ENCODE peak calls at places on chromosomes 2 and 18, in four cellular contexts. One of them, this sample, is unnamed.

GRCh38 chr2:54122939-54123338 is 7.5 kb downstream of the ACYP2 start:
- DNase-seq in AG04450: peak
- DNase-seq in B cell: no peak
- DNase-seq in body of pancreas: no peak
- DNase-seq in this sample: no peak

GRCh38 chr2:240995041-240995960 is 3.1 kb upstream of the SNED1 start:
- DNase-seq in AG04450: no peak
- DNase-seq in B cell: peak
- DNase-seq in body of pancreas: no peak
- DNase-seq in this sample: no peak

GRCh38 chr2:209958016-209958415 is 44.4 kb upstream of the RPE start:
- DNase-seq in AG04450: no peak
- DNase-seq in B cell: no peak
- DNase-seq in body of pancreas: no peak
- DNase-seq in this sample: no peak

GRCh38 chr2:127661949-127662510 is 13.3 kb downstream of the LIMS2 start:
- DNase-seq in AG04450: no peak
- DNase-seq in B cell: no peak
- DNase-seq in body of pancreas: no peak
- DNase-seq in this sample: no peak

GRCh38 chr2:179936654-179937053 is 70.4 kb downstream of the CWC22 start:
- DNase-seq in AG04450: no peak
- DNase-seq in B cell: no peak
- DNase-seq in body of pancreas: no peak
- DNase-seq in this sample: no peak

GRCh38 chr18:9827856-9828793 is 57.6 kb upstream of the TXNDC2 start:
- DNase-seq in AG04450: peak
- DNase-seq in B cell: no peak
- DNase-seq in body of pancreas: no peak
- DNase-seq in this sample: peak

GRCh38 chr2:238690673-238690965 is 157.3 kb upstream of the TWIST2 start:
- DNase-seq in AG04450: no peak
- DNase-seq in B cell: no peak
- DNase-seq in body of pancreas: no peak
- DNase-seq in this sample: no peak

GRCh38 chr2:100208375-100208774 is 66.0 kb upstream of the AFF3 start:
- DNase-seq in AG04450: no peak
- DNase-seq in B cell: no peak
- DNase-seq in body of pancreas: no peak
- DNase-seq in this sample: no peak

GRCh38 chr2:238396663-238397062 is 30.1 kb upstream of the ASB1 start:
- DNase-seq in AG04450: no peak
- DNase-seq in B cell: no peak
- DNase-seq in body of pancreas: no peak
- DNase-seq in this sample: no peak

GRCh38 chr2:119369845-119370244 is 3.1 kb downstream of the DBI start:
- DNase-seq in AG04450: no peak
- DNase-seq in B cell: no peak
- DNase-seq in body of pancreas: no peak
- DNase-seq in this sample: no peak

GRCh38 chr18:57087985-57088384 is 58.9 kb upstream of the BOD1L2 start:
- DNase-seq in AG04450: no peak
- DNase-seq in B cell: no peak
- DNase-seq in body of pancreas: no peak
- DNase-seq in this sample: no peak

GRCh38 chr18:4758980-4759379 is 303.9 kb upstream of the DLGAP1 start:
- DNase-seq in AG04450: no peak
- DNase-seq in B cell: no peak
- DNase-seq in body of pancreas: no peak
- DNase-seq in this sample: no peak

GRCh38 chr2:85702172-85702571 is 8.0 kb downstream of the GNLY start:
- DNase-seq in AG04450: no peak
- DNase-seq in B cell: no peak
- DNase-seq in body of pancreas: no peak
- DNase-seq in this sample: no peak

GRCh38 chr2:127864877-127865276 is 6.9 kb upstream of the POLR2D start:
- DNase-seq in AG04450: no peak
- DNase-seq in B cell: no peak
- DNase-seq in body of pancreas: peak
- DNase-seq in this sample: no peak

GRCh38 chr2:171824086-171824485 is 70.0 kb downstream of the SLC25A12 start:
- DNase-seq in AG04450: no peak
- DNase-seq in B cell: no peak
- DNase-seq in body of pancreas: no peak
- DNase-seq in this sample: no peak

GRCh38 chr18:8834837-8835236 is 129.5 kb downstream of the MTCL1 start:
- DNase-seq in AG04450: no peak
- DNase-seq in B cell: no peak
- DNase-seq in body of pancreas: no peak
- DNase-seq in this sample: no peak

GRCh38 chr18:75115514-75115913 is 93.4 kb downstream of the PTGR3 start:
- DNase-seq in AG04450: no peak
- DNase-seq in B cell: no peak
- DNase-seq in body of pancreas: no peak
- DNase-seq in this sample: no peak

GRCh38 chr2:66080136-66080535 is 354.8 kb upstream of the MEIS1 start:
- DNase-seq in AG04450: no peak
- DNase-seq in B cell: no peak
- DNase-seq in body of pancreas: no peak
- DNase-seq in this sample: no peak

GRCh38 chr2:67486041-67486796 is 89.1 kb downstream of the ETAA1 start:
- DNase-seq in AG04450: no peak
- DNase-seq in B cell: no peak
- DNase-seq in body of pancreas: peak
- DNase-seq in this sample: no peak

GRCh38 chr2:207819839-207820784 is 50.4 kb upstream of the FZD5 start:
- DNase-seq in AG04450: no peak
- DNase-seq in B cell: no peak
- DNase-seq in body of pancreas: peak
- DNase-seq in this sample: no peak

GRCh38 chr2:106098081-106098480 is 96.0 kb downstream of the UXS1 start:
- DNase-seq in AG04450: no peak
- DNase-seq in B cell: no peak
- DNase-seq in body of pancreas: no peak
- DNase-seq in this sample: no peak

GRCh38 chr2:8511868-8512612 is 169.8 kb upstream of the ID2 start:
- DNase-seq in AG04450: no peak
- DNase-seq in B cell: no peak
- DNase-seq in body of pancreas: no peak
- DNase-seq in this sample: no peak

GRCh38 chr18:8480506-8481328 is 128.5 kb upstream of the RAB12 start:
- DNase-seq in AG04450: peak
- DNase-seq in B cell: no peak
- DNase-seq in body of pancreas: peak
- DNase-seq in this sample: no peak

GRCh38 chr2:26072925-26073768 is 39.3 kb downstream of the RAB10 start:
- DNase-seq in AG04450: no peak
- DNase-seq in B cell: no peak
- DNase-seq in body of pancreas: no peak
- DNase-seq in this sample: no peak

GRCh38 chr18:58205087-58205779 is 161.2 kb downstream of the NEDD4L start:
- DNase-seq in AG04450: no peak
- DNase-seq in B cell: no peak
- DNase-seq in body of pancreas: no peak
- DNase-seq in this sample: no peak

GRCh38 chr2:11870064-11870463 is 123.6 kb downstream of the LPIN1 start:
- DNase-seq in AG04450: no peak
- DNase-seq in B cell: no peak
- DNase-seq in body of pancreas: no peak
- DNase-seq in this sample: no peak

GRCh38 chr2:144595686-144596073 is 75.8 kb upstream of the ZEB2 start:
- DNase-seq in AG04450: no peak
- DNase-seq in B cell: no peak
- DNase-seq in body of pancreas: no peak
- DNase-seq in this sample: no peak

GRCh38 chr2:241636182-241636982 is 576 bp downstream of the THAP4 start:
- DNase-seq in AG04450: no peak
- DNase-seq in B cell: no peak
- DNase-seq in body of pancreas: peak
- DNase-seq in this sample: no peak

GRCh38 chr18:48222118-48222517 is 187.1 kb downstream of the ZBTB7C start:
- DNase-seq in AG04450: no peak
- DNase-seq in B cell: no peak
- DNase-seq in body of pancreas: peak
- DNase-seq in this sample: no peak

GRCh38 chr2:118371500-118371899 is 283.2 kb downstream of the INSIG2 start:
- DNase-seq in AG04450: peak
- DNase-seq in B cell: no peak
- DNase-seq in body of pancreas: peak
- DNase-seq in this sample: no peak

GRCh38 chr2:96464651-96465050 is 40.5 kb downstream of the NEURL3 start:
- DNase-seq in AG04450: no peak
- DNase-seq in B cell: no peak
- DNase-seq in body of pancreas: no peak
- DNase-seq in this sample: no peak

GRCh38 chr2:96470089-96470488 is 35.1 kb downstream of the NEURL3 start:
- DNase-seq in AG04450: no peak
- DNase-seq in B cell: no peak
- DNase-seq in body of pancreas: peak
- DNase-seq in this sample: no peak

GRCh38 chr2:96471772-96472171 is 33.4 kb downstream of the NEURL3 start:
- DNase-seq in AG04450: no peak
- DNase-seq in B cell: no peak
- DNase-seq in body of pancreas: no peak
- DNase-seq in this sample: no peak

GRCh38 chr2:96468904-96469303 is 36.3 kb downstream of the NEURL3 start:
- DNase-seq in AG04450: no peak
- DNase-seq in B cell: no peak
- DNase-seq in body of pancreas: no peak
- DNase-seq in this sample: no peak

GRCh38 chr2:96470636-96471035 is 34.5 kb downstream of the NEURL3 start:
- DNase-seq in AG04450: no peak
- DNase-seq in B cell: peak
- DNase-seq in body of pancreas: peak
- DNase-seq in this sample: no peak
- TF ChIP-seq CTCF in AG04450: peak
- TF ChIP-seq CTCF in B cell: peak
- TF ChIP-seq CTCF in body of pancreas: peak
- TF ChIP-seq CTCF in this sample: peak

DNA sequence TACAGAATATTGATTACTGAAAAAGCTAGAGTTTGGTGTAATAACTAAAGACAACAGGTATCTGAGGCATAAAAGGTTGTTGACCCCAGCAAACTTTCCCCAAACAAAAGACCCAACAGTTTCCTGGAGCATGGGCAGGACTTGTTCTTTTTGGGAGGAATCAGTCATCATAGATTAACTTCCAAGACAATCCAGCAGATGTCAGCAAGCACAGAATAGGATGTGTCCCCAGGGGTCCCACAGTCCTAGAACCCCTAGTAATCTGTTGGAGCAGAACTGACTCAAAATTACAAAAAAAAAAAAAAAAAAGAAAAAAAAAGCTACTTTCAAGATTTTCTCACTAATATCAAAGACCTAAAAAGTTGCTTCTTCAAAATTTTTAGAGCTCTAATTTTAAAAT is 564.7 kb upstream of the SLC39A10 start:
- DNase-seq in AG04450: no peak
- DNase-seq in B cell: no peak
- DNase-seq in body of pancreas: no peak
- DNase-seq in this sample: no peak
- TF ChIP-seq CTCF in AG04450: no peak
- TF ChIP-seq CTCF in B cell: no peak
- TF ChIP-seq CTCF in body of pancreas: no peak
- TF ChIP-seq CTCF in this sample: no peak

GRCh38 chr2:191303349-191304005 is 58.3 kb downstream of the MYO1B start:
- DNase-seq in AG04450: no peak
- DNase-seq in B cell: no peak
- DNase-seq in body of pancreas: no peak
- DNase-seq in this sample: no peak

GRCh38 chr2:191299866-191300265 is 54.7 kb downstream of the MYO1B start:
- DNase-seq in AG04450: no peak
- DNase-seq in B cell: no peak
- DNase-seq in body of pancreas: no peak
- DNase-seq in this sample: no peak

GRCh38 chr2:191304939-191305875 is 60.0 kb downstream of the MYO1B start:
- DNase-seq in AG04450: peak
- DNase-seq in B cell: no peak
- DNase-seq in body of pancreas: peak
- DNase-seq in this sample: peak

GRCh38 chr2:191301971-191302370 is 56.8 kb downstream of the MYO1B start:
- DNase-seq in AG04450: no peak
- DNase-seq in B cell: no peak
- DNase-seq in body of pancreas: no peak
- DNase-seq in this sample: no peak

GRCh38 chr2:191302459-191303155 is 57.4 kb downstream of the MYO1B start:
- DNase-seq in AG04450: no peak
- DNase-seq in B cell: no peak
- DNase-seq in body of pancreas: no peak
- DNase-seq in this sample: no peak
- TF ChIP-seq CTCF in AG04450: peak
- TF ChIP-seq CTCF in B cell: peak
- TF ChIP-seq CTCF in body of pancreas: no peak
- TF ChIP-seq CTCF in this sample: peak

GRCh38 chr2:23505984-23506380 is 121.0 kb downstream of the KLHL29 start:
- DNase-seq in AG04450: no peak
- DNase-seq in B cell: no peak
- DNase-seq in body of pancreas: no peak
- DNase-seq in this sample: no peak

GRCh38 chr2:23506460-23507266 is 121.7 kb downstream of the KLHL29 start:
- DNase-seq in AG04450: no peak
- DNase-seq in B cell: no peak
- DNase-seq in body of pancreas: no peak
- DNase-seq in this sample: no peak

GRCh38 chr2:23504591-23504990 is 119.6 kb downstream of the KLHL29 start:
- DNase-seq in AG04450: no peak
- DNase-seq in B cell: no peak
- DNase-seq in body of pancreas: no peak
- DNase-seq in this sample: no peak

GRCh38 chr2:23503682-23504081 is 118.7 kb downstream of the KLHL29 start:
- DNase-seq in AG04450: no peak
- DNase-seq in B cell: no peak
- DNase-seq in body of pancreas: no peak
- DNase-seq in this sample: no peak

GRCh38 chr2:23505218-23505983 is 120.4 kb downstream of the KLHL29 start:
- DNase-seq in AG04450: no peak
- DNase-seq in B cell: no peak
- DNase-seq in body of pancreas: no peak
- DNase-seq in this sample: no peak
- TF ChIP-seq CTCF in AG04450: peak
- TF ChIP-seq CTCF in B cell: no peak
- TF ChIP-seq CTCF in body of pancreas: no peak
- TF ChIP-seq CTCF in this sample: peak

GRCh38 chr2:55268288-55268906 is 634 bp downstream of the MTIF2 start:
- DNase-seq in AG04450: no peak
- DNase-seq in B cell: no peak
- DNase-seq in body of pancreas: no peak
- DNase-seq in this sample: no peak

GRCh38 chr2:55268907-55269611 is at the start of gene MTIF2:
- DNase-seq in AG04450: peak
- DNase-seq in B cell: peak
- DNase-seq in body of pancreas: peak
- DNase-seq in this sample: peak
- TF ChIP-seq CTCF in AG04450: no peak
- TF ChIP-seq CTCF in B cell: no peak
- TF ChIP-seq CTCF in body of pancreas: no peak
- TF ChIP-seq CTCF in this sample: no peak

This sample was measured in retinal pigment epithelial cell.